ENCODE peak calls at places on chromosomes 16 and 17, in ten cellular contexts. F is CD8-positive, alpha-beta T cell; X is uterus; Y is neural progenitor cell; R is left ventricle myocardium inferior; L is progenitor cell of endocrine pancreas; P is cardiac fibroblast; E is stomach; W is nephron progenitor cell; I is kidney epithelial cell. S is an unnamed sample.

GRCh38 chr16:89637379-89637778 is 20.1 kb downstream of the CHMP1A start:
- DNase-seq in F (no peak), I (no peak), P (no peak), L (no peak), Y (no peak), E (no peak), R (no peak), X (no peak), W (no peak), S (no peak)

GRCh38 chr16:63241476-63241875 is 1205.2 kb upstream of the CDH8 start:
- DNase-seq in F (no peak), P (no peak), R (no peak), L (no peak), W (no peak), I (no peak), E (no peak), X (no peak), Y (no peak), S (no peak)

GRCh38 chr16:17018715-17019014 is 452.1 kb downstream of the XYLT1 start:
- DNase-seq in P (no peak), W (no peak), F (no peak), R (no peak), E (no peak), Y (no peak), X (no peak), L (no peak), I (no peak), S (no peak)

GRCh38 chr17:1188812-1189211 is 9.0 kb upstream of the ABR start:
- DNase-seq in R (peak; percentile 81), E (peak; percentile 97), X (peak; percentile 87), L (no peak), I (no peak), F (no peak), Y (no peak), P (peak; percentile 97), W (no peak), S (no peak)

GRCh38 chr17:55632893-55633292 is 89.8 kb downstream of the TMEM100 start:
- DNase-seq in F (no peak), I (no peak), P (peak; percentile 63), X (no peak), E (no peak), L (no peak), Y (no peak), R (no peak), W (no peak), S (no peak)

GRCh38 chr17:72984145-72984924 is 108.2 kb downstream of the SLC39A11 start:
- DNase-seq in W (no peak), F (no peak), R (no peak), X (no peak), Y (no peak), L (no peak), P (peak; percentile 84), E (no peak), I (peak; percentile 60), S (no peak)

GRCh38 chr16:17431012-17431411 is 39.7 kb downstream of the XYLT1 start:
- DNase-seq in P (no peak), F (no peak), X (no peak), R (no peak), L (no peak), Y (no peak), W (no peak), I (no peak), E (no peak), S (no peak)

GRCh38 chr17:10857976-10858375 is 20.1 kb upstream of the PIRT start:
- DNase-seq in I (no peak), Y (no peak), X (no peak), R (no peak), P (no peak), L (no peak), W (no peak), E (no peak), F (no peak), S (no peak)

GRCh38 chr16:57475711-57476339 is 10.5 kb downstream of the DOK4 start:
- DNase-seq in L (peak; percentile 59), P (peak; percentile 63), W (peak; percentile 85), R (no peak), X (no peak), F (peak; percentile 81), I (no peak), E (no peak), Y (peak; percentile 89), S (no peak)
- TF ChIP-seq CTCF in L (peak; percentile 67), P (peak; percentile 63), W (peak; percentile 82), R (peak; percentile 65), X (no peak), F (peak; percentile 87), I (peak; percentile 91), E (no peak), Y (peak; percentile 80), S (peak; percentile 81)

GRCh38 chr17:42766124-42766523 is 5.1 kb downstream of the RAMP2 start:
- DNase-seq in F (no peak), W (no peak), P (no peak), L (no peak), I (no peak), E (no peak), Y (no peak), R (no peak), X (no peak), S (no peak)

GRCh38 chr17:42761638-42762037 is 611 bp downstream of the RAMP2 start:
- DNase-seq in X (no peak), R (no peak), L (no peak), E (no peak), P (no peak), F (no peak), W (no peak), Y (no peak), I (no peak), S (no peak)

GRCh38 chr17:42759982-42760651 is 910 bp upstream of the RAMP2 start:
- DNase-seq in X (no peak), P (no peak), Y (no peak), W (no peak), I (no peak), F (no peak), E (no peak), L (no peak), R (no peak), S (no peak)

DNA sequence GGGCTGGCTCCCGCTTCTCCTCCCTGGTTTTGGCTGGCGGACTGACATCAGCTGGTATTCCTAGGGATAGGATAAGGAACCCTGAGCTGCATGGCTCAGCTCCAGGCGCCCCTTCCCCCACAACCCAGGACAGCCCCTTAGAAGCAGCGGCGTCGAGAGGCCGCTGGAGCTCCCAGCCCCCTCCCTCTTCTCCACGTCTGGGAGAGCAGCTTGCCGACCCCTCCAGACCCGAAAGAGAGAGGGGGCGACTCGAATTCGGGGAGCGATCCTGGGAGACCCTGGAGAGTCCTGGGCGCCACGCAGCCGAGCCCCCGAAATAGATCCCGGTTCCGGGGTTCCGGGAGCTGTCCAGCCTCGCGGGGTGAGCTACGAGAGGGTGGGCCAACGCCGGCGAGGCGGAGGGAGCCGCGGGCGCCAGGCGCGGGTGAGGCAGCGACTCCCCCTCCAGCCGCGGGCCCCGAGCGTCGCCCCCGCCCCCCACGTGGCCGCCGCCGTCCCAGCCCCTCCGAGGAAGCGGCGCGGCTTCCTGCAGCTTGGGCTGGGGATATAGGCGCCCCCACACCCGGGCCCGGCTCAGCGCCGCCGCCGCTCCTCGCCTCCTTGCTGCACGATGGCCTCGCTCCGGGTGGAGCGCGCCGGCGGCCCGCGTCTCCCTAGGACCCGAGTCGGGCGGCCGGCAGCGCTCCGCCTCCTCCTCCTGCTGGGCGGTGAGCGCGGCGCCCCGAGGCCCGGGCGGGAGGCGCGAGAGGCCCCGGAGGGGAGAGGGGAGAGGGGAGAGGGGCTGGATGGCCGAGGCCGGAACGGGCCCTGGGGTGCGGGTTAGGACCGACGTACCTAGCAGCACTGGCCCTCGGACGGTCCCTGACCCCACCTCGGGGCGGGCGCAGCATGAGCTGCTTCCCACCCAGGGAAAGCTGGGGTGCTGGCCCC is at the start of gene RAMP2:
- DNase-seq in E (peak; percentile 39), L (no peak), R (peak; percentile 36), P (no peak), X (no peak), F (no peak), I (no peak), Y (peak; percentile 75), W (peak; percentile 70), S (no peak)
- TF ChIP-seq CTCF in E (no peak), L (no peak), R (peak; percentile 11), P (no peak), X (no peak), F (no peak), I (no peak), Y (no peak), W (no peak), S (no peak)

GRCh38 chr16:56953006-56953405 is 8.7 kb upstream of the CETP start:
- DNase-seq in E (no peak), I (no peak), W (no peak), R (no peak), P (no peak), F (no peak), X (no peak), Y (no peak), L (no peak), S (no peak)

GRCh38 chr16:56956076-56956475 is 5.7 kb upstream of the CETP start:
- DNase-seq in L (no peak), P (no peak), R (no peak), W (no peak), F (no peak), E (no peak), I (no peak), Y (no peak), X (no peak), S (no peak)

GRCh38 chr16:56961386-56961785 is 364 bp upstream of the CETP start:
- DNase-seq in X (no peak), I (no peak), R (no peak), F (no peak), W (no peak), E (no peak), Y (no peak), P (peak; percentile 72), L (no peak), S (no peak)

GRCh38 chr16:56960681-56961281 is 969 bp upstream of the CETP start:
- DNase-seq in F (no peak), W (no peak), E (no peak), Y (no peak), R (no peak), X (no peak), P (peak; percentile 64), I (no peak), L (no peak), S (no peak)

DNA sequence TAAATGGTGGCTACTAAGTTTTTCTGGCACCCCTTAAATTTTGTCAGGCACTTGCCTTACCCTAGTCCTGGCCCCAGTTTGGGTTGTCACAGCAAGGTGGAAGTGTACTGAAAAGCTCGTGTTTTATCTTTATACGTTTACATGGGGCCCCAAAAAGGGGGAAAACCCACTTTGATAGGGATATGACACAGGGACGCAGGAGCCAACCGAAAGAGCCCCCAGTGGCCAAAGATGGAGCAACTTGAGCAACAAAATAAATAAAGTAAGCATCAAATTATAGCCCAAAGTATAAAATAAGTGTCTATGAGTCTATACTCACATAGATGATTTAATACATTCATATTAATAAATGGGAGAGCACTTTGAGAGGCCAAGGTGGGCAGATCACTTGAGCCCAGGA is 5.0 kb upstream of the CETP start:
- DNase-seq in R (no peak), L (no peak), Y (no peak), P (no peak), X (no peak), F (no peak), E (no peak), W (no peak), I (no peak), S (no peak)
- TF ChIP-seq CTCF in R (no peak), L (no peak), Y (peak; percentile 14), P (peak; percentile 24), X (no peak), F (no peak), E (no peak), W (no peak), I (no peak), S (peak; percentile 45)

GRCh38 chr16:86901483-86901882 is 323.1 kb downstream of the FOXL1 start:
- DNase-seq in W (no peak), E (no peak), Y (no peak), I (peak; percentile 56), L (no peak), X (no peak), R (no peak), P (peak; percentile 35), F (no peak), S (no peak)

GRCh38 chr16:86898386-86898785 is 320.0 kb downstream of the FOXL1 start:
- DNase-seq in P (no peak), X (no peak), Y (no peak), L (no peak), I (no peak), R (no peak), F (no peak), W (no peak), E (no peak), S (no peak)

GRCh38 chr16:86897486-86897885 is 319.1 kb downstream of the FOXL1 start:
- DNase-seq in R (no peak), P (no peak), E (no peak), X (no peak), F (no peak), Y (no peak), I (no peak), W (no peak), L (no peak), S (no peak)

GRCh38 chr16:86899156-86899555 is 320.8 kb downstream of the FOXL1 start:
- DNase-seq in E (no peak), L (no peak), W (no peak), X (no peak), I (no peak), P (no peak), F (no peak), R (no peak), Y (no peak), S (no peak)

GRCh38 chr16:86899757-86900156 is 321.4 kb downstream of the FOXL1 start:
- DNase-seq in E (no peak), X (no peak), F (no peak), Y (no peak), I (no peak), W (no peak), L (no peak), R (no peak), P (peak; percentile 27), S (no peak)
- TF ChIP-seq CTCF in E (no peak), X (no peak), F (no peak), Y (no peak), I (no peak), W (no peak), L (no peak), R (no peak), P (no peak), S (no peak)